ENCODE peak calls at places on chromosomes 1 and 21, in four cellular contexts. E, Y, X and Z are unnamed samples.

GRCh38 chr21:42047821-42048613 is 23.1 kb upstream of the UMODL1 start:
- DNase-seq in E (no peak), Y (no peak), X (no peak), Z (no peak)

GRCh38 chr1:158942490-158942889 is 11.1 kb downstream of the PYHIN1 start:
- DNase-seq in Y (no peak), E (no peak), X (no peak), Z (no peak)

GRCh38 chr21:36183144-36183795 is 26.6 kb downstream of the DOP1B start:
- DNase-seq in X (no peak), Y (no peak), E (no peak), Z (no peak)

GRCh38 chr1:22104865-22105437 is 37.9 kb downstream of the WNT4 start:
- DNase-seq in E (no peak), Y (no peak), X (no peak), Z (no peak)

GRCh38 chr1:205187420-205187819 is 24.1 kb downstream of the DSTYK start:
- DNase-seq in Y (no peak), E (no peak), X (no peak), Z (no peak)

GRCh38 chr1:92583821-92584760 is 97.4 kb upstream of the GFI1 start:
- DNase-seq in X (no peak), E (no peak), Y (no peak), Z (peak; percentile 47)

GRCh38 chr1:245007686-245008085 is 143.3 kb upstream of the HNRNPU start:
- DNase-seq in X (no peak), E (no peak), Y (peak; percentile 28), Z (no peak)

GRCh38 chr1:17201201-17202021 is 3.5 kb upstream of the PADI1 start:
- DNase-seq in Y (no peak), X (no peak), E (no peak), Z (no peak)

GRCh38 chr1:183318433-183318832 is 99.7 kb downstream of the NMNAT2 start:
- DNase-seq in X (peak; percentile 50), E (no peak), Y (peak; percentile 14), Z (peak; percentile 55)

GRCh38 chr21:37548521-37548981 is 182.0 kb downstream of the DYRK1A start:
- DNase-seq in Y (peak; percentile 56), X (no peak), E (no peak), Z (no peak)

GRCh38 chr1:214727274-214727673 is 124.3 kb downstream of the CENPF start:
- DNase-seq in Y (peak; percentile 14), X (peak; percentile 26), E (peak; percentile 9), Z (no peak)

GRCh38 chr1:55631508-55631907 is 416.3 kb upstream of the USP24 start:
- DNase-seq in E (no peak), Y (no peak), X (no peak), Z (no peak)

GRCh38 chr1:56390934-56391731 is 188.2 kb downstream of the PLPP3 start:
- DNase-seq in E (no peak), X (no peak), Y (no peak), Z (no peak)

GRCh38 chr1:58399176-58399575 is 147.3 kb downstream of the OMA1 start:
- DNase-seq in E (no peak), X (no peak), Y (no peak), Z (no peak)

GRCh38 chr1:205477759-205478247 is 22.0 kb upstream of the BLACAT1 start:
- DNase-seq in X (no peak), Y (no peak), E (no peak), Z (no peak)

GRCh38 chr1:83901547-83902155 is 97.3 kb downstream of the TTLL7 start:
- DNase-seq in Y (peak; percentile 20), E (no peak), X (peak; percentile 78), Z (no peak)

GRCh38 chr1:210315529-210315928 is 13.2 kb upstream of the HHAT start:
- DNase-seq in X (no peak), Y (no peak), E (no peak), Z (no peak)

GRCh38 chr1:223765036-223765718 is 52.8 kb downstream of the CAPN2 start:
- DNase-seq in E (no peak), X (peak; percentile 93), Y (peak; percentile 58), Z (no peak)

GRCh38 chr1:193014354-193014753 is 44.8 kb downstream of the UCHL5 start:
- DNase-seq in X (no peak), E (no peak), Y (no peak), Z (no peak)

GRCh38 chr1:193013707-193014106 is 45.5 kb downstream of the UCHL5 start:
- DNase-seq in Y (no peak), E (no peak), X (no peak), Z (no peak)

GRCh38 chr1:193025218-193025617 is 33.9 kb downstream of the UCHL5 start:
- DNase-seq in Y (no peak), E (no peak), X (no peak), Z (no peak)

DNA sequence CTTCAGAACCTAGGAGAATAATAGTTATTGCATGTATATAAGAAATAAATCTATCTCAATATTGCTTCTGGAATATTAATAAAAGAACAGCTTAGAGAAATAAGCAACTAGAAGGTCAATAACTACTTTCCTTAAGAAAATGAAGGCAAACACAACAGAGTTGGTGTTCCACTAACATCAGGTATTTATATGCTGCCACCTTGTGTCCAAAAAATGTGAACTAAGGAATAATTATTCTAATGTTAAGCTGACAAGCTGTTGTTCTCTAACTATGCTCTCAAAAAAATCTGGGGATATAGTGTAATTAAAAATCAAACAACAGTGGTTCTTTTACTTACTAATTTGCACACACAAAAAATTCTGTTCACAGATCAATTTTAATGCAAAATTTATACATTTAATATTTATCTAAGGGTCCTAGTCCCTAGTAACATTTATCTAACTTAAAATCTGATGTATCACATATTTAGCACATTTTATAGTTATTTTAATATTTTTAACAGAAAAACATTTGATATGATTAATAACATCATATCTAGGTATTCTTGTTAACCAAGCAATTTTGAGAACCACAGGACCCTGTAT is 39.6 kb downstream of the UCHL5 start:
- DNase-seq in Y (peak; percentile 49), X (peak; percentile 41), E (no peak), Z (no peak)
- TF ChIP-seq BRCA1 in Y (no peak), X (no peak), E (no peak), Z (no peak)

GRCh38 chr21:31924548-31924947 is 51.7 kb downstream of the HUNK start:
- DNase-seq in Y (no peak), E (no peak), X (no peak), Z (no peak)

GRCh38 chr21:31930001-31930400 is 57.2 kb downstream of the HUNK start:
- DNase-seq in Y (no peak), X (no peak), E (no peak), Z (no peak)

GRCh38 chr21:31929548-31929947 is 56.7 kb downstream of the HUNK start:
- DNase-seq in Y (no peak), X (peak; percentile 95), E (no peak), Z (no peak)

GRCh38 chr21:31926498-31926897 is 53.7 kb downstream of the HUNK start:
- DNase-seq in X (no peak), Y (no peak), E (no peak), Z (no peak)

GRCh38 chr21:31927872-31928476 is 55.2 kb downstream of the HUNK start:
- DNase-seq in E (no peak), Y (no peak), X (no peak), Z (no peak)
- TF ChIP-seq BRCA1 in E (no peak), Y (no peak), X (no peak), Z (no peak)

GRCh38 chr21:43204638-43205037 is 35.8 kb downstream of the CRYAA start:
- DNase-seq in E (no peak), Y (no peak), X (no peak), Z (no peak)
- TF ChIP-seq BRCA1 in E (no peak), Y (no peak), X (no peak), Z (no peak)

GRCh38 chr1:156709743-156710489 is 4.5 kb upstream of the CRABP2 start:
- DNase-seq in X (no peak), Y (no peak), E (no peak), Z (no peak)
- TF ChIP-seq BRCA1 in X (no peak), Y (no peak), E (no peak), Z (no peak)

GRCh38 chr1:224852901-224853568 is 76.4 kb upstream of the DNAH14 start:
- DNase-seq in E (no peak), X (peak; percentile 15), Y (peak; percentile 48), Z (peak; percentile 34)
- TF ChIP-seq BRCA1 in E (no peak), X (no peak), Y (no peak), Z (no peak)

GRCh38 chr1:94463765-94464330 is 45.7 kb downstream of the ABCD3 start:
- DNase-seq in X (peak; percentile 71), Y (peak; percentile 52), E (no peak), Z (no peak)
- TF ChIP-seq BRCA1 in X (no peak), Y (no peak), E (no peak), Z (no peak)

GRCh38 chr1:201883786-201884185 is 4.9 kb upstream of the SHISA4 start:
- DNase-seq in E (no peak), Y (peak; percentile 69), X (peak; percentile 42), Z (no peak)
- TF ChIP-seq BRCA1 in E (no peak), Y (no peak), X (no peak), Z (no peak)